ENCODE peak calls at places on chromosomes 11 and 22, in eight cellular contexts. One of them, this sample, is unnamed.
A peak's percentile ranks its signal among the peaks of the same experiment; 100 is the strongest.

GRCh38 chr22:37611202-37611601 is 2.6 kb downstream of the GGA1 start:
- DNase-seq in Caki2: no peak
- DNase-seq in AG08396: no peak
- DNase-seq in activated CD8-positive, alpha-beta memory T cell treated with anti-CD3 and anti-CD28 coated beads for 48 hours: no peak
- DNase-seq in HFFc6: no peak
- DNase-seq in left ventricle myocardium inferior: no peak
- DNase-seq in lower lobe of right lung: no peak
- DNase-seq in CD8-positive, alpha-beta memory T cell: no peak
- DNase-seq in this sample: no peak

GRCh38 chr11:71477637-71478011 is 24.6 kb downstream of the NADSYN1 start:
- DNase-seq in CD8-positive, alpha-beta memory T cell: no peak
- DNase-seq in AG08396: no peak
- DNase-seq in left ventricle myocardium inferior: no peak
- DNase-seq in activated CD8-positive, alpha-beta memory T cell treated with anti-CD3 and anti-CD28 coated beads for 48 hours: no peak
- DNase-seq in lower lobe of right lung: no peak
- DNase-seq in Caki2: no peak
- DNase-seq in HFFc6: no peak
- DNase-seq in this sample: no peak

GRCh38 chr11:46050065-46050464 is 71.2 kb downstream of the PHF21A start:
- DNase-seq in left ventricle myocardium inferior: no peak
- DNase-seq in HFFc6: peak; percentile 84
- DNase-seq in lower lobe of right lung: peak; percentile 44
- DNase-seq in AG08396: peak; percentile 62
- DNase-seq in activated CD8-positive, alpha-beta memory T cell treated with anti-CD3 and anti-CD28 coated beads for 48 hours: no peak
- DNase-seq in CD8-positive, alpha-beta memory T cell: no peak
- DNase-seq in Caki2: no peak
- DNase-seq in this sample: peak; percentile 60

GRCh38 chr22:31055322-31056159 is 25.6 kb upstream of the SMTN start:
- DNase-seq in lower lobe of right lung: peak; percentile 92
- DNase-seq in Caki2: peak; percentile 63
- DNase-seq in HFFc6: peak; percentile 94
- DNase-seq in CD8-positive, alpha-beta memory T cell: no peak
- DNase-seq in left ventricle myocardium inferior: peak; percentile 85
- DNase-seq in AG08396: peak; percentile 93
- DNase-seq in activated CD8-positive, alpha-beta memory T cell treated with anti-CD3 and anti-CD28 coated beads for 48 hours: no peak
- DNase-seq in this sample: peak; percentile 88

GRCh38 chr11:45669146-45669545 is 3.7 kb upstream of the CHST1 start:
- DNase-seq in Caki2: peak; percentile 12
- DNase-seq in HFFc6: no peak
- DNase-seq in lower lobe of right lung: no peak
- DNase-seq in CD8-positive, alpha-beta memory T cell: no peak
- DNase-seq in activated CD8-positive, alpha-beta memory T cell treated with anti-CD3 and anti-CD28 coated beads for 48 hours: no peak
- DNase-seq in AG08396: no peak
- DNase-seq in left ventricle myocardium inferior: no peak
- DNase-seq in this sample: no peak

GRCh38 chr11:95443386-95443785 is 212.4 kb upstream of the SESN3 start:
- DNase-seq in lower lobe of right lung: no peak
- DNase-seq in Caki2: no peak
- DNase-seq in HFFc6: no peak
- DNase-seq in left ventricle myocardium inferior: no peak
- DNase-seq in activated CD8-positive, alpha-beta memory T cell treated with anti-CD3 and anti-CD28 coated beads for 48 hours: no peak
- DNase-seq in CD8-positive, alpha-beta memory T cell: no peak
- DNase-seq in AG08396: no peak
- DNase-seq in this sample: no peak

GRCh38 chr11:124900464-124900863 is 2.8 kb upstream of the ROBO4 start:
- DNase-seq in Caki2: peak; percentile 41
- DNase-seq in lower lobe of right lung: no peak
- DNase-seq in HFFc6: peak; percentile 85
- DNase-seq in left ventricle myocardium inferior: no peak
- DNase-seq in activated CD8-positive, alpha-beta memory T cell treated with anti-CD3 and anti-CD28 coated beads for 48 hours: no peak
- DNase-seq in CD8-positive, alpha-beta memory T cell: no peak
- DNase-seq in AG08396: peak; percentile 83
- DNase-seq in this sample: peak; percentile 71

GRCh38 chr22:44538071-44538470 is 40.0 kb upstream of the RTL6 start:
- DNase-seq in lower lobe of right lung: no peak
- DNase-seq in Caki2: no peak
- DNase-seq in left ventricle myocardium inferior: no peak
- DNase-seq in activated CD8-positive, alpha-beta memory T cell treated with anti-CD3 and anti-CD28 coated beads for 48 hours: no peak
- DNase-seq in HFFc6: no peak
- DNase-seq in CD8-positive, alpha-beta memory T cell: no peak
- DNase-seq in AG08396: no peak
- DNase-seq in this sample: no peak